ENCODE peak calls at places on chromosomes 2 and 18, in seven cellular contexts. W is IMR-90, V is ovary, G is HepG2, M is esophagus squamous epithelium, S is body of pancreas, Z is sigmoid colon. F is an unnamed sample. For H3K27me3, the result is how much of the 10 kb centered on the place peaks cover.

GRCh38 chr18:50203801-50204604 is 9.1 kb upstream of the MYO5B start:
- DNase-seq in G (peak), M (no peak), V (no peak), S (peak), Z (no peak), W (peak), F (no peak)

GRCh38 chr18:29779096-29779495 is 1263.4 kb downstream of the DSC3 start:
- DNase-seq in S (no peak), W (peak), G (no peak), Z (no peak), V (no peak), M (no peak), F (no peak)

GRCh38 chr2:233819884-233820765 is 34.2 kb downstream of the HJURP start:
- DNase-seq in W (no peak), V (no peak), M (no peak), S (no peak), Z (peak), G (no peak), F (no peak)

GRCh38 chr2:39517102-39517436 is 80.0 kb upstream of the MAP4K3 start:
- DNase-seq in W (no peak), G (no peak), V (no peak), M (no peak), S (no peak), Z (no peak), F (no peak)

GRCh38 chr2:219369447-219369861 is 18.3 kb downstream of the DNPEP start:
- DNase-seq in Z (peak), S (peak), G (no peak), M (no peak), V (peak), W (peak), F (peak)

GRCh38 chr18:5238371-5238758 is 41.3 kb upstream of the AKAIN1 start:
- DNase-seq in V (peak), M (no peak), W (peak), Z (peak), S (peak), G (peak), F (peak)

GRCh38 chr2:35503311-35503710 is 852.3 kb upstream of the CRIM1 start:
- DNase-seq in G (no peak), M (no peak), Z (no peak), W (no peak), S (no peak), V (no peak), F (no peak)

GRCh38 chr18:48292229-48292628 is 117.0 kb downstream of the ZBTB7C start:
- DNase-seq in G (no peak), Z (no peak), S (no peak), W (no peak), V (no peak), M (no peak), F (no peak)

GRCh38 chr2:164690361-164690760 is 69.1 kb upstream of the GRB14 start:
- DNase-seq in V (no peak), M (no peak), S (no peak), W (no peak), G (no peak), Z (no peak), F (no peak)

GRCh38 chr2:17470855-17471641 is 47.2 kb downstream of the RAD51AP2 start:
- DNase-seq in Z (no peak), S (no peak), W (peak), M (no peak), V (no peak), G (peak), F (no peak)

GRCh38 chr2:7190587-7191320 is 273.5 kb downstream of the RNF144A start:
- DNase-seq in M (no peak), W (no peak), V (no peak), G (no peak), Z (no peak), S (no peak), F (no peak)

GRCh38 chr18:44130365-44130942 is 550.2 kb upstream of the SETBP1 start:
- DNase-seq in Z (no peak), G (peak), V (no peak), W (peak), S (peak), M (no peak), F (no peak)

GRCh38 chr2:40016151-40016885 is 237.3 kb upstream of the THUMPD2 start:
- DNase-seq in V (no peak), M (no peak), G (no peak), W (peak), S (no peak), Z (no peak), F (no peak)

GRCh38 chr2:177211148-177211547 is 1.4 kb upstream of the HNRNPA3 start:
- DNase-seq in W (no peak), Z (no peak), M (no peak), V (no peak), G (no peak), S (no peak), F (no peak)

GRCh38 chr18:55038162-55038561 is 78.9 kb upstream of the CCDC68 start:
- DNase-seq in V (no peak), G (no peak), S (no peak), M (no peak), Z (no peak), W (peak), F (no peak)

GRCh38 chr18:40926679-40927078 is 1028.4 kb upstream of the PIK3C3 start:
- DNase-seq in G (no peak), S (no peak), M (no peak), Z (no peak), W (no peak), V (no peak), F (no peak)

GRCh38 chr2:3873899-3874298 is 170.5 kb downstream of the DCDC2C start:
- DNase-seq in S (no peak), M (no peak), G (no peak), V (no peak), Z (no peak), W (no peak), F (no peak)

GRCh38 chr2:172701250-172701649 is 34.4 kb upstream of the RAPGEF4 start:
- DNase-seq in Z (no peak), G (no peak), S (no peak), W (peak), V (no peak), M (no peak), F (no peak)

GRCh38 chr2:9779572-9780264 is 63.6 kb upstream of the TAF1B start:
- DNase-seq in S (no peak), G (no peak), M (no peak), W (no peak), Z (no peak), V (no peak), F (no peak)

GRCh38 chr18:67094123-67094522 is 422.4 kb downstream of the DSEL start:
- DNase-seq in W (no peak), Z (no peak), V (no peak), M (no peak), S (no peak), G (no peak), F (no peak)

GRCh38 chr18:3706279-3707097 is 256.5 kb downstream of the TGIF1 start:
- DNase-seq in V (no peak), W (peak), M (no peak), G (no peak), S (peak), Z (no peak), F (no peak)

GRCh38 chr2:43222472-43223146 is 3.8 kb downstream of the ZFP36L2 start:
- DNase-seq in W (peak), Z (no peak), G (no peak), M (no peak), V (no peak), S (no peak), F (no peak)

GRCh38 chr18:75207298-75208054 is 1.5 kb downstream of the PTGR3 start:
- DNase-seq in V (no peak), Z (no peak), G (peak), W (peak), M (no peak), S (no peak), F (no peak)

GRCh38 chr18:23003289-23003688 is 70.2 kb downstream of the RBBP8 start:
- DNase-seq in M (no peak), S (no peak), Z (no peak), W (no peak), G (peak), V (no peak), F (no peak)

GRCh38 chr18:54859667-54860421 is 31.6 kb downstream of the RAB27B start:
- DNase-seq in G (no peak), V (no peak), S (no peak), W (no peak), M (no peak), Z (no peak), F (no peak)

GRCh38 chr2:49248506-49248905 is 94.2 kb upstream of the FSHR start:
- DNase-seq in V (no peak), G (peak), W (peak), Z (no peak), M (no peak), S (peak), F (no peak)

GRCh38 chr2:199705538-199705937 is 145.5 kb downstream of the FTCDNL1 start:
- DNase-seq in S (no peak), G (no peak), M (no peak), W (no peak), Z (no peak), V (no peak), F (no peak)

GRCh38 chr2:199703199-199703598 is 147.8 kb downstream of the FTCDNL1 start:
- DNase-seq in G (no peak), V (no peak), W (no peak), Z (no peak), M (no peak), S (no peak), F (no peak)

GRCh38 chr2:199710551-199710950 is 140.4 kb downstream of the FTCDNL1 start:
- DNase-seq in G (no peak), M (no peak), W (peak), V (no peak), Z (no peak), S (no peak), F (no peak)

GRCh38 chr2:199707584-199708185 is 143.3 kb downstream of the FTCDNL1 start:
- DNase-seq in M (no peak), Z (no peak), V (no peak), S (no peak), G (no peak), W (no peak), F (no peak)

GRCh38 chr2:199704358-199705238 is 146.4 kb downstream of the FTCDNL1 start:
- DNase-seq in V (no peak), G (peak), Z (no peak), W (peak), M (no peak), S (peak), F (no peak)
- TF ChIP-seq CTCF in V (no peak), G (peak), Z (peak), W (peak), M (peak), S (peak), F (peak)

DNA sequence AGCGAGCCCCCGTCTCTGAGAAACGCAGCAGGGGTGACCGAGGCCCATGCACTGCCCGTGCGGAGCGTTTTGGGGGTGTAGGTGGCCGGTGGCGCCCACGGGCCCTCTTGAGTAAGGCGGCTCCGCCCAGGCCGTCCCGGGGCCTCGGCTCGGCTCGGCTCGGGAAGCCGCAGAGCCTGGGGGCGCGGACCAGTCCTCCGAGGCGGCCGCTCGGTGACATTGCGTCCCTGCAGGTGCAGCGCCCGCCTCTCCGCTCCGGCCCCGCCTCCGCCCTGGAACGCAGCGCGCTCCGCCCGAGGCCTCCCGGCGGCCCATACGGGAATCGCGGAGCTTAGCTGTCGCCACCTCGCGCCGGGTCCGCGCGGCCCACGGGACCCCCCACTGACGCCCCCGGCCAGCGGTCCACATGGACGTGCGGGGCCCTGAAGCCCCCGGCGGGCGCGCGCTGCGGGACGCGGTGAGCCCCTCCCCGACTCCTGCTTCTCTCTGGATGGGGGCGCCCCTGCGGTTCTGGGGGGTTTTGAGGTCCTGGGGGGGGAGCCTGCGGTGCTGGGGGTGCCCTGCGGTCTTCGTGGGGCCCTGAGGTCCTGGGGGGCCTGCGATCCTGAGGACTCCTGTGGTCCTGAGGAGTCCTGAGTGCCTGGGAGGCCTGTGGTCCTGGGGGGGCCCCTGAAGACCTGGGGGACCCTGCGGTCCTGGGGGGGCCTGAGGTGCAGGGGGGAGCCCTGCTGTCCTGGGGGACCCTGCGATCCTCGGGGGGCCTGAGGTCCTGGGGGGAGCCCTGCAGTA is at the start of gene HSBP1L1:
- DNase-seq in Z (peak), G (peak), V (peak), S (peak), W (no peak), M (no peak), F (peak)
- TF ChIP-seq POLR2A in Z (no peak), G (peak), V (no peak), S (peak), W (no peak), M (peak), F (no peak)

DNA sequence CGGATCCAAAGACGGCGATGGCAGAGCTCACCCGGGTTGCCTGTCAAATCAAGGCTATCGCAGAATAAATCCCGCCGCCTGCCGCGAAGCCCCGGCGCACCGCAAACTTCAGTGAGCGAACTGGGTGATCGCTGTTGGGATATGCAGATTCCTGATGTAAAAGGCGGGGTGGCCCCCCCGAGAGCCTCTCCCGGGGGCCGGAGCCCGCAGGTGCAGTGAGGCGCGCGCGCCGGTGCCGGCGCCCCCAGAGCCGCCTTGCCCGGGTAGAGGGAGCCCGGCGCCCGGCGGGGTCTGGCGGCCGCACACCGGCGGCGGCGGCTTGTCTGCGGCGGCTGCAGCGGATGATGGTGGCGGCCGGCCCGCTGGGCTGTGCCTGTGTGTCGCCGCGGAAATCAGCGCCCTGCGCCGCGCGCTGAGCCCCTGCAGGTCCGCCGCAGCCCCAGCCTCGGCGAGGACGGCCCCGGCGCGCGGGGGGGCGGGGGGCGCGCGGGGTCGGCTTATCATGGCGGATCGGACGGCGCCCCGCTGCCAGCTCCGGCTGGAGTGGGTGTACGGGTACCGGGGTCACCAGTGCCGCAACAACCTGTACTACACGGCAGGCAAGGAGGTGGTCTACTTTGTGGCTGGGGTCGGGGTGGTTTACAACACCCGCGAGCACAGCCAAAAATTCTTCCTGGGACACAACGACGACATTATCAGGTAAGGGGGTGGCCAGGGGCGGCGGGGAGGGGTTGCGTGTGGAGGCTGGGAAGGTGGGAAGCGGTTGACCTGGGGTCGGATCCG is 1.3 kb downstream of the EML6 start:
- DNase-seq in M (no peak), V (no peak), Z (peak), W (no peak), G (no peak), S (peak), F (no peak)
- H3K27me3 ChIP-seq in M (under half), V (under half), Z (under half), W (under half), G (under half), S (under half), F (under half)

GRCh38 chr2:151777487-151777886 is 43.2 kb upstream of the NEB start:
- DNase-seq in V (no peak), W (no peak), G (peak), S (no peak), Z (no peak), M (no peak), F (no peak)
- TF ChIP-seq CTCF in V (no peak), W (no peak), G (peak), S (no peak), Z (no peak), M (peak), F (no peak)